ENCODE peak calls at places on chromosomes 12 and 14, in four cellular contexts. J is endodermal cell, C is MM.1S, E is esophagus squamous epithelium. V is an unnamed sample.

GRCh38 chr12:91395628-91396027 is 213.0 kb upstream of the DCN start:
- DNase-seq in J (no peak), E (no peak), C (no peak), V (no peak)

GRCh38 chr14:94081386-94081820 is 293 bp downstream of the IFI27L1 start:
- DNase-seq in C (peak; percentile 41), E (no peak), J (no peak), V (peak; percentile 43)

GRCh38 chr12:104975621-104976343 is 10.3 kb upstream of the NOPCHAP1 start:
- DNase-seq in E (no peak), J (no peak), C (no peak), V (no peak)

GRCh38 chr12:117084405-117085317 is 14.6 kb downstream of the TESC start:
- DNase-seq in E (no peak), C (no peak), J (peak; percentile 52), V (no peak)

GRCh38 chr12:43758247-43758727 is 303 bp downstream of the PUS7L start:
- DNase-seq in J (no peak), C (peak; percentile 17), E (no peak), V (no peak)

GRCh38 chr14:33568935-33569579 is 381.8 kb downstream of the EGLN3 start:
- DNase-seq in E (no peak), C (no peak), J (no peak), V (no peak)

GRCh38 chr14:22566845-22567244 is 22.2 kb downstream of the DAD1 start:
- DNase-seq in E (no peak), J (no peak), C (no peak), V (no peak)

GRCh38 chr14:55532645-55533309 is 47.2 kb upstream of the KTN1 start:
- DNase-seq in J (peak; percentile 63), E (no peak), C (no peak), V (no peak)

GRCh38 chr12:46152456-46152855 is 116.4 kb downstream of the SLC38A1 start:
- DNase-seq in E (no peak), C (no peak), J (no peak), V (no peak)

GRCh38 chr12:104358353-104359003 is 54.9 kb downstream of the EID3 start:
- DNase-seq in E (no peak), J (peak; percentile 91), C (peak; percentile 72), V (peak; percentile 80)

GRCh38 chr12:91811481-91812287 is 334.0 kb downstream of the BTG1 start:
- DNase-seq in E (no peak), C (peak; percentile 62), J (peak; percentile 94), V (peak; percentile 26)

GRCh38 chr14:36194645-36195044 is 18.1 kb upstream of the PTCSC3 start:
- DNase-seq in E (no peak), C (no peak), J (no peak), V (no peak)

GRCh38 chr12:114316076-114316475 is 89.9 kb downstream of the TBX5 start:
- DNase-seq in E (no peak), C (no peak), J (no peak), V (no peak)

DNA sequence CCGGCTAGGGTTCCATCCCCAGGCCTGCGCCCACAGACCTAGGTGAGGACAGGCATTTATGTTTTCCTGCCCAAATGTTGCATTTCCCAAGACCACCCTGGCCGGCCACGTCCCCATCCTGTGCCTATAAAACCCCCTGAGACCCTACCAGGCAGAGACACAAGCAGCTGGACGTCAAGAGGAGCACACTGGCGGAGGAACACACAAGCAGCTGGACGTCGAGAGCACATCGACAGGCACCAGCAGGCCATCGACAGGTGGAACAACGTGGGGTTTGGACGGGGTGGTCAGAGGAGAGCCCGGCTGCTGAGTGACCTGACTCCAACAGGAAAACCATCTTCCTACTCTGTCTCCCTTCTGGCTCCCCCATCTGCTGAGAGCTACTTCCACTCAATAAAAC is 19.6 kb upstream of the LDHB start:
- DNase-seq in C (no peak), E (no peak), J (no peak), V (no peak)
- TF ChIP-seq CTCF in C (no peak), E (no peak), J (no peak), V (no peak)

GRCh38 chr14:50335389-50335788 is 23.3 kb downstream of the DMAC2L start:
- DNase-seq in C (no peak), E (no peak), J (peak; percentile 78), V (no peak)
- TF ChIP-seq CTCF in C (no peak), E (no peak), J (no peak), V (no peak)

GRCh38 chr14:60272177-60272576 is 23.2 kb downstream of the PPM1A start:
- DNase-seq in C (no peak), J (no peak), E (no peak), V (no peak)

GRCh38 chr14:60265163-60265562 is 16.1 kb downstream of the PPM1A start:
- DNase-seq in J (no peak), E (no peak), C (no peak), V (no peak)

DNA sequence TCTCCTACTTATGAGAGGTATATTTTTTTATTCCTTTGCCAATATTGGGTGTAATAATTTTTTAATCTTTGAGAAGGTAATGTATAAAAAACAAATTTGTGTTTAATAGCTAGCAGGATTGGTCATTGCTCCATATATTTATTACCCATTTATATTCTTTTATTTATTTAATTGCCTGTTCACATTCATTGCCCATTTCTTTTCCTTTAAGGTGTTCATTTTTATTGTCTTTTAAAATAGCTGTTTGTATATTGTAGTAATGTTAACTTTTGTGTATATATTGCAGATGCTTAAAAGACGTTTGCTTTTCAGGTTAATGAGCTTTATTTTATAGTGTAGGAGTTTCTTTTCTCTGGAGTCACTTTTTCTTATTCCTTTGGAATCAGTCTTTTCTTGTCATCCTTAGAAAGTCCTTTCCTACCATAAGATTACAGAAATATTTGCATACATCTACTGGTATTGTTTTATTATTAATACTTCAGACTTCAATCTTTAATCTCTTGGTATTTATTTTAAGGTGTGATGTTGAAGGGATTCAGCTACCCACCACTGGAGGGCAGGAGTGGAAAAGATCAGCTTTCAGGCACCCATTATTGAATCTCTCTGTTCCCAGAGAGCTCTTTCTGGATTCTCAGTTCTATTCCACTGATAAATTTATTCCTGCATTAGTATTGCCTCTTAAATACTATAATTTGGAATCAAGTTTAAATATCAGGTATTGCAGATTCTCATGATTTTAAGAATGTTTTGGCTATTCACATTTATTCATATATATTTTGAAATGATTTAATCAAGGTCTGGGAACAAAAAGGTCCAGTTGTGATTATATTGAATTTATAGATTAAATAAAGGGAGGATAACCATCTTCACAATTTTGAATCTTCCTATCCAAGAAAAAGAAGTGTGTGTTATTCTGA is 17.3 kb downstream of the PPM1A start:
- DNase-seq in E (no peak), C (no peak), J (no peak), V (no peak)
- TF ChIP-seq CTCF in E (peak; percentile 52), C (peak; percentile 48), J (peak; percentile 84), V (peak; percentile 17)

GRCh38 chr14:32104308-32104707 is 27.2 kb downstream of the ARHGAP5 start:
- DNase-seq in J (no peak), C (no peak), E (no peak), V (no peak)
- TF ChIP-seq CTCF in J (no peak), C (no peak), E (no peak), V (no peak)

DNA sequence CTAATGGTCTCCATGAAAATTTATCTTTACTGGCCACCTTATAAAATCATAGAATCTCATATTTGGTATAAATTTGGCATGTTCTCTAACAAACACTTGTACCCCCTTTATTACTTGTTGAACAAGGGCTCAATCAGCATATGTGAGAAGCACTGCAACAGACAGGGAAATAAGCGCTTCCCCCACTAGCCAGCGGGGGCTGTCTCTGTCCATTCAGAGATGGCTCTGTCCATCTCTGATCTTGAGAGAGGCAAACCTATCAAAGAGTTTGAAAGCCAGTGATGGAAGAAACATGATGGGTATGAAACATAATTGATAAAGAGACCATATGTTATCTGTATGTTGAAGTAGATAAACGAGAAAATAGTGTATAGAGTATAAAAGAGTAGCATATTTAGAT is 326.8 kb downstream of the PDZRN4 start:
- DNase-seq in C (no peak), J (peak; percentile 71), E (no peak), V (no peak)
- TF ChIP-seq CTCF in C (peak; percentile 27), J (peak; percentile 69), E (no peak), V (no peak)

DNA sequence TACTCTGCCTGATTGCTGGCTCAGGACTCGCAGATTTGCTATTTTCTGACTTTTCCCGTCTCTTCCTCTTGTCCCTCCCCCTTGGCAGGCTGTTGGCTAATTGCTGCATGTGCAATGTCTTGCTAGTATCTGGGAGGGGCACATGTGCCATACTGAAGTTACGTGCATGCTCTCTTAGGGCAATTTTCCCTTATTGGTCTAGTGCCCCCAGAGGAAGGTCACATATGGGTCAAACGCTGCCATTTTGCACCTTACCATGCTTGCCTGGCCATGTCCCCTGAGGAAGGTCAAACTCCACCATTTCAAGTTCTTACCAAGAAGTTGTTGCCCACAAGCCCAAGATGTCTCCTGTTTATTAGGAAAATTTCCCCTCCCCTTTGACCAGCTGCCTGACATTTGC is 13.9 kb upstream of the ERC1 start:
- DNase-seq in E (no peak), C (no peak), J (no peak), V (no peak)
- TF ChIP-seq CTCF in E (no peak), C (peak; percentile 14), J (peak; percentile 67), V (no peak)

V was measured in GM13977.